ENCODE peak calls at places on chromosomes 3 and 15, in ten cellular contexts. One of them, this sample, is unnamed.
A peak's percentile ranks its signal among the peaks of the same experiment; 100 is the strongest.

GRCh38 chr3:73500321-73500720 is 124.4 kb downstream of the PDZRN3 start:
- DNase-seq in right lobe of liver: no peak
- DNase-seq in hippocampal formation: no peak
- DNase-seq in fibroblast of the aortic adventitia: peak; percentile 54
- DNase-seq in SW480: no peak
- DNase-seq in RPMI7951: no peak
- DNase-seq in stimulated activated CD8-positive, alpha-beta memory T cell treated with anti-CD3 and anti-CD28 coated beads, Interleukin-15, amount 100 ng/mL, for 1 hour: no peak
- DNase-seq in NCI-H1436: no peak
- DNase-seq in hepatocyte: no peak
- DNase-seq in progenitor cell of endocrine pancreas: no peak
- DNase-seq in this sample: no peak

GRCh38 chr3:193780810-193781472 is 187.9 kb downstream of the OPA1 start:
- DNase-seq in right lobe of liver: peak; percentile 67
- DNase-seq in RPMI7951: peak; percentile 89
- DNase-seq in NCI-H1436: peak; percentile 73
- DNase-seq in hepatocyte: peak; percentile 89
- DNase-seq in hippocampal formation: peak; percentile 41
- DNase-seq in progenitor cell of endocrine pancreas: peak; percentile 55
- DNase-seq in fibroblast of the aortic adventitia: peak; percentile 86
- DNase-seq in stimulated activated CD8-positive, alpha-beta memory T cell treated with anti-CD3 and anti-CD28 coated beads, Interleukin-15, amount 100 ng/mL, for 1 hour: no peak
- DNase-seq in SW480: peak; percentile 76
- DNase-seq in this sample: peak; percentile 68

GRCh38 chr3:4898454-4899313 is 80.6 kb upstream of the BHLHE40 start:
- DNase-seq in hepatocyte: no peak
- DNase-seq in NCI-H1436: no peak
- DNase-seq in RPMI7951: peak; percentile 88
- DNase-seq in SW480: peak; percentile 17
- DNase-seq in stimulated activated CD8-positive, alpha-beta memory T cell treated with anti-CD3 and anti-CD28 coated beads, Interleukin-15, amount 100 ng/mL, for 1 hour: no peak
- DNase-seq in right lobe of liver: no peak
- DNase-seq in fibroblast of the aortic adventitia: peak; percentile 23
- DNase-seq in hippocampal formation: no peak
- DNase-seq in progenitor cell of endocrine pancreas: no peak
- DNase-seq in this sample: no peak

GRCh38 chr3:123498761-123499160 is 49.9 kb upstream of the ADCY5 start:
- DNase-seq in hepatocyte: no peak
- DNase-seq in stimulated activated CD8-positive, alpha-beta memory T cell treated with anti-CD3 and anti-CD28 coated beads, Interleukin-15, amount 100 ng/mL, for 1 hour: no peak
- DNase-seq in fibroblast of the aortic adventitia: no peak
- DNase-seq in NCI-H1436: no peak
- DNase-seq in RPMI7951: no peak
- DNase-seq in hippocampal formation: no peak
- DNase-seq in SW480: no peak
- DNase-seq in right lobe of liver: no peak
- DNase-seq in progenitor cell of endocrine pancreas: no peak
- DNase-seq in this sample: no peak

GRCh38 chr3:11678735-11679134 is 35.0 kb upstream of the VGLL4 start:
- DNase-seq in hepatocyte: no peak
- DNase-seq in right lobe of liver: no peak
- DNase-seq in fibroblast of the aortic adventitia: no peak
- DNase-seq in RPMI7951: no peak
- DNase-seq in NCI-H1436: no peak
- DNase-seq in progenitor cell of endocrine pancreas: no peak
- DNase-seq in hippocampal formation: no peak
- DNase-seq in SW480: no peak
- DNase-seq in stimulated activated CD8-positive, alpha-beta memory T cell treated with anti-CD3 and anti-CD28 coated beads, Interleukin-15, amount 100 ng/mL, for 1 hour: no peak
- DNase-seq in this sample: no peak

GRCh38 chr3:141278196-141279073 is 46.8 kb downstream of the PXYLP1 start:
- DNase-seq in right lobe of liver: no peak
- DNase-seq in NCI-H1436: no peak
- DNase-seq in SW480: no peak
- DNase-seq in progenitor cell of endocrine pancreas: no peak
- DNase-seq in RPMI7951: no peak
- DNase-seq in hepatocyte: no peak
- DNase-seq in fibroblast of the aortic adventitia: no peak
- DNase-seq in stimulated activated CD8-positive, alpha-beta memory T cell treated with anti-CD3 and anti-CD28 coated beads, Interleukin-15, amount 100 ng/mL, for 1 hour: no peak
- DNase-seq in hippocampal formation: no peak
- DNase-seq in this sample: no peak

GRCh38 chr3:167861649-167862048 is 126.1 kb downstream of the SERPINI1 start:
- DNase-seq in progenitor cell of endocrine pancreas: no peak
- DNase-seq in hepatocyte: no peak
- DNase-seq in NCI-H1436: no peak
- DNase-seq in hippocampal formation: no peak
- DNase-seq in fibroblast of the aortic adventitia: no peak
- DNase-seq in SW480: peak; percentile 60
- DNase-seq in stimulated activated CD8-positive, alpha-beta memory T cell treated with anti-CD3 and anti-CD28 coated beads, Interleukin-15, amount 100 ng/mL, for 1 hour: no peak
- DNase-seq in RPMI7951: peak; percentile 26
- DNase-seq in right lobe of liver: no peak
- DNase-seq in this sample: no peak

GRCh38 chr3:122332551-122332950 is 7.5 kb downstream of the CSTA start:
- DNase-seq in SW480: no peak
- DNase-seq in RPMI7951: no peak
- DNase-seq in hippocampal formation: no peak
- DNase-seq in NCI-H1436: no peak
- DNase-seq in right lobe of liver: no peak
- DNase-seq in hepatocyte: no peak
- DNase-seq in progenitor cell of endocrine pancreas: no peak
- DNase-seq in fibroblast of the aortic adventitia: no peak
- DNase-seq in stimulated activated CD8-positive, alpha-beta memory T cell treated with anti-CD3 and anti-CD28 coated beads, Interleukin-15, amount 100 ng/mL, for 1 hour: no peak
- DNase-seq in this sample: no peak

GRCh38 chr15:87736921-87737389 is 519.6 kb downstream of the NTRK3 start:
- DNase-seq in hepatocyte: no peak
- DNase-seq in NCI-H1436: no peak
- DNase-seq in SW480: no peak
- DNase-seq in progenitor cell of endocrine pancreas: no peak
- DNase-seq in RPMI7951: no peak
- DNase-seq in fibroblast of the aortic adventitia: no peak
- DNase-seq in right lobe of liver: no peak
- DNase-seq in hippocampal formation: no peak
- DNase-seq in stimulated activated CD8-positive, alpha-beta memory T cell treated with anti-CD3 and anti-CD28 coated beads, Interleukin-15, amount 100 ng/mL, for 1 hour: no peak
- DNase-seq in this sample: no peak

GRCh38 chr15:67101981-67102929 is 36.9 kb downstream of the SMAD3 start:
- DNase-seq in hepatocyte: no peak
- DNase-seq in hippocampal formation: no peak
- DNase-seq in stimulated activated CD8-positive, alpha-beta memory T cell treated with anti-CD3 and anti-CD28 coated beads, Interleukin-15, amount 100 ng/mL, for 1 hour: no peak
- DNase-seq in SW480: peak; percentile 47
- DNase-seq in right lobe of liver: no peak
- DNase-seq in progenitor cell of endocrine pancreas: no peak
- DNase-seq in RPMI7951: peak; percentile 87
- DNase-seq in fibroblast of the aortic adventitia: peak; percentile 77
- DNase-seq in NCI-H1436: no peak
- DNase-seq in this sample: no peak

GRCh38 chr3:142723968-142724681 is at the start of gene TRPC1:
- DNase-seq in hepatocyte: peak; percentile 91
- DNase-seq in hippocampal formation: peak; percentile 78
- DNase-seq in NCI-H1436: peak; percentile 93
- DNase-seq in progenitor cell of endocrine pancreas: peak; percentile 66
- DNase-seq in right lobe of liver: peak; percentile 77
- DNase-seq in SW480: peak; percentile 90
- DNase-seq in fibroblast of the aortic adventitia: peak; percentile 64
- DNase-seq in stimulated activated CD8-positive, alpha-beta memory T cell treated with anti-CD3 and anti-CD28 coated beads, Interleukin-15, amount 100 ng/mL, for 1 hour: peak; percentile 39
- DNase-seq in RPMI7951: peak; percentile 87
- DNase-seq in this sample: peak; percentile 74

GRCh38 chr15:32838338-32838737 is 120.5 kb downstream of the GREM1 start:
- DNase-seq in progenitor cell of endocrine pancreas: no peak
- DNase-seq in hippocampal formation: peak; percentile 21
- DNase-seq in hepatocyte: no peak
- DNase-seq in right lobe of liver: no peak
- DNase-seq in fibroblast of the aortic adventitia: no peak
- DNase-seq in NCI-H1436: no peak
- DNase-seq in RPMI7951: no peak
- DNase-seq in stimulated activated CD8-positive, alpha-beta memory T cell treated with anti-CD3 and anti-CD28 coated beads, Interleukin-15, amount 100 ng/mL, for 1 hour: no peak
- DNase-seq in SW480: no peak
- DNase-seq in this sample: no peak

GRCh38 chr3:108471346-108471935 is 39.0 kb downstream of the MYH15 start:
- DNase-seq in hepatocyte: no peak
- DNase-seq in SW480: no peak
- DNase-seq in NCI-H1436: no peak
- DNase-seq in progenitor cell of endocrine pancreas: no peak
- DNase-seq in RPMI7951: peak; percentile 11
- DNase-seq in hippocampal formation: no peak
- DNase-seq in right lobe of liver: no peak
- DNase-seq in stimulated activated CD8-positive, alpha-beta memory T cell treated with anti-CD3 and anti-CD28 coated beads, Interleukin-15, amount 100 ng/mL, for 1 hour: no peak
- DNase-seq in fibroblast of the aortic adventitia: peak; percentile 46
- DNase-seq in this sample: no peak

GRCh38 chr3:14346191-14346590 is 56.2 kb upstream of the SLC6A6 start:
- DNase-seq in hepatocyte: peak; percentile 54
- DNase-seq in hippocampal formation: no peak
- DNase-seq in right lobe of liver: no peak
- DNase-seq in fibroblast of the aortic adventitia: no peak
- DNase-seq in SW480: no peak
- DNase-seq in RPMI7951: no peak
- DNase-seq in NCI-H1436: no peak
- DNase-seq in stimulated activated CD8-positive, alpha-beta memory T cell treated with anti-CD3 and anti-CD28 coated beads, Interleukin-15, amount 100 ng/mL, for 1 hour: no peak
- DNase-seq in progenitor cell of endocrine pancreas: no peak
- DNase-seq in this sample: no peak

GRCh38 chr3:195774917-195775316 is 36.8 kb downstream of the MUC4 start:
- DNase-seq in RPMI7951: peak; percentile 45
- DNase-seq in SW480: no peak
- DNase-seq in NCI-H1436: peak; percentile 47
- DNase-seq in stimulated activated CD8-positive, alpha-beta memory T cell treated with anti-CD3 and anti-CD28 coated beads, Interleukin-15, amount 100 ng/mL, for 1 hour: no peak
- DNase-seq in fibroblast of the aortic adventitia: peak; percentile 46
- DNase-seq in right lobe of liver: no peak
- DNase-seq in hepatocyte: peak; percentile 50
- DNase-seq in progenitor cell of endocrine pancreas: no peak
- DNase-seq in hippocampal formation: no peak
- DNase-seq in this sample: peak; percentile 71

GRCh38 chr15:52784799-52785671 is 5.1 kb downstream of the ONECUT1 start:
- DNase-seq in stimulated activated CD8-positive, alpha-beta memory T cell treated with anti-CD3 and anti-CD28 coated beads, Interleukin-15, amount 100 ng/mL, for 1 hour: no peak
- DNase-seq in right lobe of liver: peak; percentile 94
- DNase-seq in progenitor cell of endocrine pancreas: no peak
- DNase-seq in hippocampal formation: no peak
- DNase-seq in NCI-H1436: no peak
- DNase-seq in fibroblast of the aortic adventitia: no peak
- DNase-seq in hepatocyte: no peak
- DNase-seq in RPMI7951: no peak
- DNase-seq in SW480: no peak
- DNase-seq in this sample: peak; percentile 32

GRCh38 chr15:65396283-65396964 is 18.6 kb upstream of the IGDCC3 start:
- DNase-seq in hippocampal formation: no peak
- DNase-seq in NCI-H1436: no peak
- DNase-seq in stimulated activated CD8-positive, alpha-beta memory T cell treated with anti-CD3 and anti-CD28 coated beads, Interleukin-15, amount 100 ng/mL, for 1 hour: no peak
- DNase-seq in SW480: no peak
- DNase-seq in progenitor cell of endocrine pancreas: no peak
- DNase-seq in fibroblast of the aortic adventitia: no peak
- DNase-seq in RPMI7951: no peak
- DNase-seq in right lobe of liver: peak; percentile 48
- DNase-seq in hepatocyte: no peak
- DNase-seq in this sample: no peak

GRCh38 chr3:157066335-157067071 is 93.4 kb downstream of the CCNL1 start:
- DNase-seq in NCI-H1436: no peak
- DNase-seq in SW480: no peak
- DNase-seq in RPMI7951: peak; percentile 40
- DNase-seq in stimulated activated CD8-positive, alpha-beta memory T cell treated with anti-CD3 and anti-CD28 coated beads, Interleukin-15, amount 100 ng/mL, for 1 hour: no peak
- DNase-seq in progenitor cell of endocrine pancreas: no peak
- DNase-seq in hippocampal formation: no peak
- DNase-seq in hepatocyte: no peak
- DNase-seq in fibroblast of the aortic adventitia: peak; percentile 86
- DNase-seq in right lobe of liver: no peak
- DNase-seq in this sample: no peak

GRCh38 chr15:61144055-61144454 is 85.0 kb downstream of the RORA start:
- DNase-seq in NCI-H1436: no peak
- DNase-seq in hippocampal formation: no peak
- DNase-seq in fibroblast of the aortic adventitia: no peak
- DNase-seq in RPMI7951: no peak
- DNase-seq in SW480: no peak
- DNase-seq in right lobe of liver: no peak
- DNase-seq in stimulated activated CD8-positive, alpha-beta memory T cell treated with anti-CD3 and anti-CD28 coated beads, Interleukin-15, amount 100 ng/mL, for 1 hour: no peak
- DNase-seq in hepatocyte: no peak
- DNase-seq in progenitor cell of endocrine pancreas: no peak
- DNase-seq in this sample: no peak

GRCh38 chr3:39434574-39434973 is 28.1 kb downstream of the RPSA start:
- DNase-seq in stimulated activated CD8-positive, alpha-beta memory T cell treated with anti-CD3 and anti-CD28 coated beads, Interleukin-15, amount 100 ng/mL, for 1 hour: no peak
- DNase-seq in hepatocyte: no peak
- DNase-seq in SW480: no peak
- DNase-seq in NCI-H1436: no peak
- DNase-seq in right lobe of liver: no peak
- DNase-seq in progenitor cell of endocrine pancreas: no peak
- DNase-seq in hippocampal formation: no peak
- DNase-seq in RPMI7951: peak; percentile 83
- DNase-seq in fibroblast of the aortic adventitia: peak; percentile 70
- DNase-seq in this sample: no peak

GRCh38 chr15:95898746-95899145 is 431.8 kb upstream of the NR2F2 start:
- DNase-seq in stimulated activated CD8-positive, alpha-beta memory T cell treated with anti-CD3 and anti-CD28 coated beads, Interleukin-15, amount 100 ng/mL, for 1 hour: no peak
- DNase-seq in right lobe of liver: no peak
- DNase-seq in SW480: no peak
- DNase-seq in RPMI7951: no peak
- DNase-seq in progenitor cell of endocrine pancreas: no peak
- DNase-seq in hippocampal formation: no peak
- DNase-seq in fibroblast of the aortic adventitia: no peak
- DNase-seq in NCI-H1436: no peak
- DNase-seq in hepatocyte: no peak
- DNase-seq in this sample: no peak

GRCh38 chr3:71876135-71876534 is 91.2 kb upstream of the PROK2 start:
- DNase-seq in fibroblast of the aortic adventitia: no peak
- DNase-seq in RPMI7951: no peak
- DNase-seq in hepatocyte: no peak
- DNase-seq in right lobe of liver: no peak
- DNase-seq in stimulated activated CD8-positive, alpha-beta memory T cell treated with anti-CD3 and anti-CD28 coated beads, Interleukin-15, amount 100 ng/mL, for 1 hour: no peak
- DNase-seq in progenitor cell of endocrine pancreas: no peak
- DNase-seq in NCI-H1436: no peak
- DNase-seq in SW480: no peak
- DNase-seq in hippocampal formation: no peak
- DNase-seq in this sample: no peak

GRCh38 chr15:60370804-60371700 is 26.7 kb downstream of the ANXA2 start:
- DNase-seq in stimulated activated CD8-positive, alpha-beta memory T cell treated with anti-CD3 and anti-CD28 coated beads, Interleukin-15, amount 100 ng/mL, for 1 hour: no peak
- DNase-seq in right lobe of liver: no peak
- DNase-seq in hippocampal formation: no peak
- DNase-seq in RPMI7951: peak; percentile 100
- DNase-seq in SW480: peak; percentile 94
- DNase-seq in fibroblast of the aortic adventitia: peak; percentile 99
- DNase-seq in progenitor cell of endocrine pancreas: no peak
- DNase-seq in hepatocyte: peak; percentile 85
- DNase-seq in NCI-H1436: no peak
- DNase-seq in this sample: no peak

GRCh38 chr3:42179110-42179725 is 86.8 kb downstream of the CCK start:
- DNase-seq in RPMI7951: peak; percentile 89
- DNase-seq in SW480: peak; percentile 95
- DNase-seq in progenitor cell of endocrine pancreas: no peak
- DNase-seq in stimulated activated CD8-positive, alpha-beta memory T cell treated with anti-CD3 and anti-CD28 coated beads, Interleukin-15, amount 100 ng/mL, for 1 hour: no peak
- DNase-seq in fibroblast of the aortic adventitia: peak; percentile 87
- DNase-seq in NCI-H1436: no peak
- DNase-seq in right lobe of liver: no peak
- DNase-seq in hippocampal formation: no peak
- DNase-seq in hepatocyte: peak; percentile 83
- DNase-seq in this sample: no peak

GRCh38 chr15:76994971-76995945 is at the start of gene PSTPIP1:
- DNase-seq in progenitor cell of endocrine pancreas: no peak
- DNase-seq in SW480: no peak
- DNase-seq in NCI-H1436: peak; percentile 56
- DNase-seq in stimulated activated CD8-positive, alpha-beta memory T cell treated with anti-CD3 and anti-CD28 coated beads, Interleukin-15, amount 100 ng/mL, for 1 hour: no peak
- DNase-seq in right lobe of liver: peak; percentile 69
- DNase-seq in RPMI7951: no peak
- DNase-seq in hepatocyte: no peak
- DNase-seq in hippocampal formation: peak; percentile 61
- DNase-seq in fibroblast of the aortic adventitia: peak; percentile 23
- DNase-seq in this sample: peak; percentile 68

GRCh38 chr3:186937017-186937875 is 6.9 kb downstream of the ST6GAL1 start:
- DNase-seq in NCI-H1436: no peak
- DNase-seq in stimulated activated CD8-positive, alpha-beta memory T cell treated with anti-CD3 and anti-CD28 coated beads, Interleukin-15, amount 100 ng/mL, for 1 hour: no peak
- DNase-seq in hepatocyte: no peak
- DNase-seq in SW480: no peak
- DNase-seq in RPMI7951: no peak
- DNase-seq in right lobe of liver: no peak
- DNase-seq in hippocampal formation: no peak
- DNase-seq in fibroblast of the aortic adventitia: no peak
- DNase-seq in progenitor cell of endocrine pancreas: no peak
- DNase-seq in this sample: no peak

GRCh38 chr3:189625566-189625965 is 5.6 kb upstream of the TP63 start:
- DNase-seq in progenitor cell of endocrine pancreas: no peak
- DNase-seq in SW480: no peak
- DNase-seq in stimulated activated CD8-positive, alpha-beta memory T cell treated with anti-CD3 and anti-CD28 coated beads, Interleukin-15, amount 100 ng/mL, for 1 hour: no peak
- DNase-seq in hippocampal formation: no peak
- DNase-seq in RPMI7951: no peak
- DNase-seq in NCI-H1436: no peak
- DNase-seq in right lobe of liver: no peak
- DNase-seq in fibroblast of the aortic adventitia: no peak
- DNase-seq in hepatocyte: no peak
- DNase-seq in this sample: no peak

GRCh38 chr15:92648190-92648875 is 7.2 kb downstream of the FAM174B start:
- DNase-seq in RPMI7951: no peak
- DNase-seq in hepatocyte: no peak
- DNase-seq in stimulated activated CD8-positive, alpha-beta memory T cell treated with anti-CD3 and anti-CD28 coated beads, Interleukin-15, amount 100 ng/mL, for 1 hour: no peak
- DNase-seq in fibroblast of the aortic adventitia: no peak
- DNase-seq in NCI-H1436: no peak
- DNase-seq in progenitor cell of endocrine pancreas: no peak
- DNase-seq in hippocampal formation: no peak
- DNase-seq in SW480: no peak
- DNase-seq in right lobe of liver: no peak
- DNase-seq in this sample: no peak

This sample was measured in lower lobe of right lung.